ENCODE peak calls at places on chromosomes 12 and 14, in five cellular contexts. Q, G, T, L and H are unnamed samples.

GRCh38 chr14:68874746-68875155 is 81.9 kb upstream of the ZFP36L1 start:
- DNase-seq in T (no peak), G (peak), L (no peak), Q (no peak), H (no peak)

GRCh38 chr12:76312314-76312713 is 35.9 kb downstream of the BBS10 start:
- DNase-seq in Q (no peak), G (no peak), L (no peak), T (no peak), H (peak)

GRCh38 chr12:64147011-64147671 is 75.0 kb downstream of the KICS2 start:
- DNase-seq in Q (no peak), G (no peak), T (no peak), L (no peak), H (no peak)

GRCh38 chr14:68408680-68409079 is 384.2 kb downstream of the ZFP36L1 start:
- DNase-seq in Q (peak), L (no peak), T (no peak), G (no peak), H (peak)

GRCh38 chr14:59481407-59482119 is 2.6 kb downstream of the L3HYPDH start:
- DNase-seq in Q (peak), T (peak), G (peak), L (peak), H (peak)

GRCh38 chr14:54691525-54692260 is 124.8 kb downstream of the SAMD4A start:
- DNase-seq in T (peak), Q (peak), G (peak), L (peak), H (peak)

GRCh38 chr12:127296591-127296990 is 970.4 kb upstream of the TMEM132C start:
- DNase-seq in T (no peak), L (no peak), G (no peak), Q (no peak), H (no peak)

GRCh38 chr12:92078167-92079053 is 67.2 kb downstream of the BTG1 start:
- DNase-seq in G (peak), Q (peak), T (peak), L (peak), H (peak)

GRCh38 chr12:21434704-21435103 is 2.8 kb upstream of the PYROXD1 start:
- DNase-seq in Q (no peak), L (no peak), G (no peak), T (no peak), H (no peak)

GRCh38 chr14:92473947-92474535 is 39.5 kb upstream of the RIN3 start:
- DNase-seq in Q (peak), T (no peak), L (no peak), G (no peak), H (no peak)

GRCh38 chr14:23568600-23569310 is 1.2 kb upstream of the AP1G2 start:
- DNase-seq in Q (no peak), L (no peak), T (no peak), G (no peak), H (no peak)

DNA sequence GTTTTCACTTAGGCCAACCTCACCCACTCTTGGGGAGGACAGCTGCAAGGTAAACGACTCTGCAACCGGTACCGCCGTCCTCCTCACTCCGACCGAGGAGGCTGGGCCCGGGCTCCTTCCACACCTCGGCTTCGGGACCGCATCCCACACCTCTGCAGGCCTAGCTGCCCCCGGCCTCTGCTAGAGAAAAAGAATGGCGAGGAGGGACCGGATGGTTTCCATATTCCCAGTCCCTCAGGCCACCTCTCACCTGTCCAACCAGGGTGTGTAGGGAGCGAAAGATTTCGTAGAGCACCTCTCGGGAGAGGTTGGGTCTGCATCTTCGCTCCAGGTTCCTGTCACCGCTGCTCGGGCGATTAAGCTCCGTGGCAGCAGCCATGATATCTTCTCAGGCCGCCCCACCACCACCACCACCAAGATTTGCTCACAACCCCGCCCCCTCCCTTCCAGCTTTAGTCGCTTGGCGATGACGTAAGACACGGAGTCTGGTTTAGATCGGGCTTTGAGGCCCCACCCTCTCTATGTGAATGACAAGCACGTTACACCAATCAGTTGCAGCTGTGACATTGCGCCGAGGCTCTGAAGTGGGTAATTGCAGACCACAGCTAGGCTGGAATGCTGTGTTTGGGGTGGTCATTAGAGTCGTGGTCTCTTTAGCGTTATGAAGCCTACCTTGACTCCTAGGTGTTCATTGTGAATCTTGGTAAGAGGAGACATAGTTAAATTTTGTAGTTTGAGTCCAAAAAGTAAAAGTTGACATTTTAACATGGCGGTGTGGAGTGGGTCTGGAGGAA is at the start of gene MBIP:
- DNase-seq in T (peak), G (peak), Q (peak), L (peak), H (peak)
- TF ChIP-seq CTCF in T (no peak), G (no peak), Q (no peak), L (no peak), H (no peak)

GRCh38 chr14:75060420-75060819 is 3.4 kb downstream of the ACYP1 start:
- DNase-seq in T (no peak), G (no peak), L (no peak), Q (no peak), H (no peak)
- H3K4me3 ChIP-seq in T (no peak), G (no peak), L (no peak), Q (no peak), H (no peak)

DNA sequence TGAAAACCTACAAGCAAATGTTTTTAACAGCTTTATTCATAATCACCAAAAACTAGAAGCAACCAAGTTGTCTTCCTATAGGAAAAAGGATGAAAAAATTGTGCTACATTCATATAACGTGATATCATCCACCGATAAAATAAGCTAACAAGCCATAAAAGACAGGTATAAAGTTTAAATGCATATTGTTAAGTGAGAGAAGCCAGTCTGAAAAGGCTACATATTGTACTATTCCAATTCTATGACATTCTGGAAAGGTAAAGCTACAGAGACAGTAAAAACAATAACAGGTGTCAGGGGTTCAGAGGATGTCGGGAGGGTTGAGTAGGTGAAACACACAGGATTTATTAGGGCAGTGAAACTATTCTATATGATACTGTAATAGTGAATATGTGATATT is 22.7 kb downstream of the CDKL1 start:
- DNase-seq in T (no peak), L (no peak), Q (no peak), G (no peak), H (no peak)
- TF ChIP-seq CTCF in T (no peak), L (no peak), Q (no peak), G (no peak), H (no peak)

GRCh38 chr14:82094819-82095218 is 561.2 kb upstream of the SEL1L start:
- DNase-seq in L (no peak), T (no peak), G (no peak), Q (no peak), H (no peak)
- H3K4me3 ChIP-seq in L (no peak), T (no peak), G (no peak), Q (no peak), H (no peak)

GRCh38 chr14:103390605-103391004 is 5.4 kb downstream of the MARK3 start:
- DNase-seq in G (no peak), T (no peak), Q (no peak), L (no peak), H (no peak)

GRCh38 chr14:103392106-103392505 is 6.9 kb downstream of the MARK3 start:
- DNase-seq in L (no peak), G (no peak), T (no peak), Q (no peak), H (no peak)

GRCh38 chr14:103392572-103392971 is 7.4 kb downstream of the MARK3 start:
- DNase-seq in Q (no peak), T (no peak), L (no peak), G (no peak), H (no peak)

GRCh38 chr14:103393078-103393477 is 7.9 kb downstream of the MARK3 start:
- DNase-seq in G (no peak), T (no peak), Q (no peak), L (no peak), H (no peak)

GRCh38 chr14:103391048-103391447 is 5.8 kb downstream of the MARK3 start:
- DNase-seq in G (peak), T (peak), Q (peak), L (peak), H (peak)
- TF ChIP-seq CTCF in G (peak), T (peak), Q (peak), L (peak), H (peak)

DNA sequence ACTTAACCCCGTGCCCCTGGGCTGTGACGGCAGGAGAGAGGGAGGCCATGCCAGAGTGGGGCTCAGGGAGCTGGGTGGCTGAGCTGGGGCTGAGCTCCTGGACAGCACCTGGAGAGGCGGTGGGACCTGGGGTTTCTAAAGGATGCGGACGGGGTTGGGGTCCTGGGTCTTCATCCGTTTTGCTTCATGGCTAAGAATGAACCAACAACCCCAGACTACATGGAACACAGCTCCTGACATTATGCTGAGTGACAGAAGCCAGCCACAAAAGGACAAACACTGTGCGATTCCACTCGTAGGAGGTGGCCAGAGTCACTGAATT is 60.6 kb downstream of the NCOR2 start:
- DNase-seq in Q (no peak), L (no peak), G (no peak), T (no peak), H (no peak)
- H3K4me3 ChIP-seq in Q (no peak), L (no peak), G (no peak), T (peak), H (no peak)